ENCODE peak calls at places on chromosomes 1 and 21, in five cellular contexts. B, N, H, M and R are unnamed samples.

GRCh38 chr1:221394011-221394544 is 347.8 kb downstream of the DUSP10 start:
- DNase-seq in B (no peak), N (peak), H (no peak), M (no peak), R (no peak)

GRCh38 chr1:20137055-20137454 is 2.1 kb upstream of the PLA2G2F start:
- DNase-seq in B (no peak), N (peak), H (no peak), M (no peak), R (no peak)

GRCh38 chr1:41294213-41294612 is 52.1 kb upstream of the SCMH1 start:
- DNase-seq in B (no peak), N (no peak), H (no peak), M (no peak), R (no peak)

GRCh38 chr1:167489581-167490340 is 28.6 kb downstream of the CD247 start:
- DNase-seq in B (peak), N (no peak), H (no peak), M (no peak), R (no peak)

GRCh38 chr1:116345830-116346229 is 27.2 kb upstream of the ATP1A1 start:
- DNase-seq in B (peak), N (no peak), H (no peak), M (no peak), R (no peak)

GRCh38 chr1:117655220-117655577 is 49.4 kb downstream of the TENT5C start:
- DNase-seq in B (no peak), N (peak), H (no peak), M (no peak), R (no peak)

GRCh38 chr1:247362074-247362597 is 30.5 kb upstream of the ZNF496 start:
- DNase-seq in B (no peak), N (no peak), H (no peak), M (no peak), R (no peak)

GRCh38 chr1:229411434-229412055 is 22.3 kb downstream of the ACTA1 start:
- DNase-seq in B (no peak), N (no peak), H (peak), M (no peak), R (no peak)

GRCh38 chr1:201503397-201504176 is 3.3 kb downstream of the CSRP1 start:
- DNase-seq in B (no peak), N (peak), H (peak), M (peak), R (no peak)

GRCh38 chr1:204979891-204980649 is 62.9 kb upstream of the CNTN2 start:
- DNase-seq in B (no peak), N (no peak), H (no peak), M (no peak), R (no peak)

GRCh38 chr1:45275054-45275453 is 51.6 kb upstream of the HPDL start:
- DNase-seq in B (no peak), N (no peak), H (no peak), M (no peak), R (no peak)

GRCh38 chr1:240244968-240245628 is 153.4 kb downstream of the FMN2 start:
- DNase-seq in B (no peak), N (no peak), H (no peak), M (no peak), R (no peak)

GRCh38 chr1:44237721-44238457 is 24.6 kb downstream of the DMAP1 start:
- DNase-seq in B (peak), N (peak), H (peak), M (peak), R (peak)

GRCh38 chr1:92184632-92185031 is 33.1 kb upstream of the C1orf146 start:
- DNase-seq in B (no peak), N (peak), H (no peak), M (no peak), R (no peak)

GRCh38 chr21:45983981-45984551 is 2.5 kb downstream of the COL6A1 start:
- DNase-seq in B (no peak), N (no peak), H (no peak), M (peak), R (no peak)

GRCh38 chr1:107405241-107405640 is 264.4 kb downstream of the NTNG1 start:
- DNase-seq in B (no peak), N (no peak), H (no peak), M (no peak), R (no peak)